ENCODE peak calls at places on chromosomes 4 and X, in ten cellular contexts. J, A, K, Z, W, F, D, Y, T and C are unnamed samples.

GRCh38 chr4:3823496-3824341 is 57.5 kb downstream of the ADRA2C start:
- DNase-seq in J (no peak), A (no peak), K (no peak), Z (no peak), W (no peak), F (no peak), D (no peak), Y (no peak), T (no peak), C (no peak)

GRCh38 chrX:55486736-55487135 is 2.9 kb downstream of the USP51 start:
- DNase-seq in J (no peak), A (no peak), K (no peak), Z (no peak), W (no peak), F (peak; percentile 44), D (no peak), Y (no peak), T (peak; percentile 23), C (no peak)

GRCh38 chr4:68466185-68466584 is 18.9 kb downstream of the TMPRSS11E start:
- DNase-seq in J (no peak), A (no peak), K (no peak), Z (no peak), W (peak; percentile 58), F (peak; percentile 92), D (no peak), Y (no peak), T (peak; percentile 93), C (no peak)

GRCh38 chrX:51047950-51048349 is 137.4 kb downstream of the BMP15 start:
- DNase-seq in J (no peak), A (no peak), K (no peak), Z (no peak), W (no peak), F (no peak), D (no peak), Y (no peak), T (no peak), C (peak; percentile 0)

GRCh38 chr4:84971319-84971932 is 4.9 kb upstream of the WDFY3 start:
- DNase-seq in J (no peak), A (peak; percentile 45), K (no peak), Z (no peak), W (peak; percentile 71), F (peak; percentile 83), D (peak; percentile 60), Y (peak; percentile 23), T (peak; percentile 75), C (peak; percentile 54)

GRCh38 chrX:136250191-136251041 is 784 bp downstream of the MAP7D3 start:
- DNase-seq in J (no peak), A (peak; percentile 49), K (peak; percentile 17), Z (no peak), W (peak; percentile 38), F (peak; percentile 59), D (peak; percentile 18), Y (peak; percentile 31), T (peak; percentile 48), C (no peak)

GRCh38 chrX:34893741-34894140 is 48.9 kb upstream of the FAM47B start:
- DNase-seq in J (no peak), A (no peak), K (no peak), Z (no peak), W (no peak), F (peak; percentile 26), D (peak; percentile 25), Y (peak; percentile 0), T (peak; percentile 31), C (peak; percentile 4)

GRCh38 chrX:50691820-50692219 is 122.2 kb downstream of the SHROOM4 start:
- DNase-seq in J (no peak), A (peak; percentile 14), K (no peak), Z (no peak), W (peak; percentile 51), F (peak; percentile 61), D (peak; percentile 57), Y (peak; percentile 55), T (peak; percentile 29), C (peak; percentile 72)

GRCh38 chr4:23818097-23818648 is 71.7 kb downstream of the PPARGC1A start:
- DNase-seq in J (no peak), A (no peak), K (no peak), Z (no peak), W (no peak), F (no peak), D (peak; percentile 48), Y (no peak), T (no peak), C (no peak)

GRCh38 chrX:119427024-119427794 is 28.1 kb downstream of the SLC25A43 start:
- DNase-seq in J (no peak), A (peak; percentile 38), K (no peak), Z (peak; percentile 0), W (peak; percentile 21), F (peak; percentile 26), D (no peak), Y (peak; percentile 78), T (no peak), C (peak; percentile 58)

GRCh38 chrX:133921764-133922389 is 63.5 kb downstream of the GPC3 start:
- DNase-seq in J (peak; percentile 72), A (peak; percentile 11), K (no peak), Z (no peak), W (peak; percentile 11), F (peak; percentile 26), D (peak; percentile 64), Y (peak; percentile 2), T (peak; percentile 2), C (peak; percentile 24)

GRCh38 chr4:155526452-155527169 is 140.0 kb upstream of the GUCY1A1 start:
- DNase-seq in J (no peak), A (no peak), K (no peak), Z (no peak), W (no peak), F (no peak), D (no peak), Y (no peak), T (no peak), C (no peak)

GRCh38 chr4:1656986-1657385 is 27.1 kb downstream of the FAM53A start:
- DNase-seq in J (no peak), A (no peak), K (no peak), Z (no peak), W (no peak), F (no peak), D (no peak), Y (no peak), T (no peak), C (no peak)

GRCh38 chrX:56783450-56783831 is 54.4 kb downstream of the NBDY start:
- DNase-seq in J (peak; percentile 77), A (no peak), K (no peak), Z (peak; percentile 59), W (no peak), F (no peak), D (no peak), Y (no peak), T (no peak), C (no peak)

GRCh38 chr4:163273922-163274321 is 58.5 kb downstream of the NPY1R start:
- DNase-seq in J (no peak), A (no peak), K (no peak), Z (no peak), W (no peak), F (no peak), D (no peak), Y (no peak), T (no peak), C (no peak)